ENCODE peak calls at places on chromosomes 2 and 18, in nine cellular contexts. X is mesendoderm, B is SW480, R is brain microvascular endothelial cell, C is right lobe of liver, Z is T-helper 2 cell, G is astrocyte of the hippocampus, E is activated T-cell treated with anti-CD3 and anti-CD28 coated beads for 1 hour, F is WTC11. J is an unnamed sample.
A peak's percentile ranks its signal among the peaks of the same experiment; 100 is the strongest.

GRCh38 chr2:127196998-127197397 is 23.1 kb downstream of the CYP27C1 start:
- DNase-seq in G (no peak), B (peak; percentile 76), X (peak; percentile 67), R (no peak), E (no peak), Z (no peak), C (no peak), F (no peak), J (no peak)

GRCh38 chr2:131367352-131367751 is 3.4 kb upstream of the RAB6D start:
- DNase-seq in X (no peak), G (no peak), R (no peak), Z (no peak), C (no peak), B (no peak), F (no peak), E (no peak), J (no peak)

GRCh38 chr2:100278986-100279385 is 43.3 kb downstream of the LONRF2 start:
- DNase-seq in Z (no peak), G (no peak), F (no peak), B (no peak), R (no peak), X (no peak), C (no peak), E (no peak), J (no peak)

GRCh38 chr2:54579682-54580349 is 123.7 kb downstream of the SPTBN1 start:
- DNase-seq in R (no peak), Z (peak; percentile 70), C (no peak), X (no peak), F (no peak), B (peak; percentile 70), E (no peak), G (no peak), J (no peak)

GRCh38 chr2:241000831-241001321 is 2.5 kb downstream of the SNED1 start:
- DNase-seq in E (no peak), C (no peak), F (no peak), Z (no peak), B (no peak), G (no peak), R (no peak), X (no peak), J (no peak)

GRCh38 chr2:217555075-217555876 is 447.5 kb downstream of the TNS1 start:
- DNase-seq in R (no peak), B (peak; percentile 66), X (peak; percentile 67), C (no peak), G (no peak), F (peak; percentile 22), E (no peak), Z (no peak), J (no peak)

GRCh38 chr2:13006829-13007715 is 290.3 kb downstream of the TRIB2 start:
- DNase-seq in B (peak; percentile 77), F (peak; percentile 70), G (peak; percentile 90), C (peak; percentile 29), R (peak; percentile 76), E (peak; percentile 45), X (peak; percentile 86), Z (peak; percentile 37), J (peak; percentile 64)

GRCh38 chr2:45826889-45827635 is 175.6 kb downstream of the PRKCE start:
- DNase-seq in X (no peak), G (peak; percentile 80), C (no peak), E (no peak), Z (no peak), R (peak; percentile 16), F (no peak), B (no peak), J (no peak)

GRCh38 chr2:36812196-36812595 is 115.7 kb downstream of the VIT start:
- DNase-seq in R (no peak), E (no peak), F (peak; percentile 78), B (no peak), C (peak; percentile 20), G (no peak), X (peak; percentile 74), Z (no peak), J (no peak)

GRCh38 chr18:75276813-75277628 is 66.4 kb downstream of the TSHZ1 start:
- DNase-seq in C (no peak), F (no peak), Z (no peak), R (peak; percentile 20), B (no peak), G (peak; percentile 39), E (no peak), X (no peak), J (no peak)

GRCh38 chr2:66582364-66582974 is 147.5 kb downstream of the MEIS1 start:
- DNase-seq in B (no peak), F (no peak), E (no peak), X (no peak), C (no peak), G (no peak), Z (no peak), R (no peak), J (no peak)

GRCh38 chr2:109437325-109438090 is 176.3 kb downstream of the SEPTIN10 start:
- DNase-seq in F (no peak), Z (no peak), E (no peak), C (no peak), B (no peak), R (no peak), G (no peak), X (no peak), J (no peak)

GRCh38 chr2:208142255-208142924 is 3.6 kb downstream of the CRYGB start:
- DNase-seq in Z (no peak), R (no peak), G (peak; percentile 49), F (no peak), X (no peak), E (no peak), C (no peak), B (no peak), J (no peak)

GRCh38 chr2:240873805-240874714 is 5.4 kb downstream of the AGXT start:
- DNase-seq in F (peak; percentile 31), C (peak; percentile 85), G (peak; percentile 23), X (no peak), E (no peak), B (no peak), R (no peak), Z (no peak), J (no peak)

GRCh38 chr2:117232305-117232704 is 582.2 kb upstream of the DDX18 start:
- DNase-seq in X (peak; percentile 63), E (no peak), Z (no peak), R (no peak), G (no peak), F (no peak), B (no peak), C (no peak), J (no peak)

GRCh38 chr2:238097988-238098853 is 1.9 kb upstream of the ESPNL start:
- DNase-seq in Z (peak; percentile 22), E (no peak), F (peak; percentile 81), B (peak; percentile 59), C (peak; percentile 67), G (peak; percentile 28), X (peak; percentile 94), R (no peak), J (peak; percentile 67)

GRCh38 chr2:109382946-109383345 is 230.8 kb downstream of the SEPTIN10 start:
- DNase-seq in X (peak; percentile 34), B (no peak), G (peak; percentile 82), E (no peak), Z (no peak), R (peak; percentile 38), C (no peak), F (peak; percentile 20), J (no peak)

GRCh38 chr2:167057461-167057860 is 169.2 kb downstream of the XIRP2 start:
- DNase-seq in B (no peak), E (no peak), Z (no peak), F (no peak), X (no peak), G (peak; percentile 2), R (no peak), C (no peak), J (no peak)

GRCh38 chr18:10213526-10213925 is 240.9 kb upstream of the APCDD1 start:
- DNase-seq in R (peak; percentile 6), E (no peak), F (no peak), C (no peak), B (no peak), X (peak; percentile 27), G (peak; percentile 51), Z (no peak), J (peak; percentile 15)

GRCh38 chr2:205930209-205930608 is 155.8 kb downstream of the INO80D start:
- DNase-seq in X (peak; percentile 68), E (no peak), G (peak; percentile 53), B (no peak), R (no peak), C (no peak), Z (no peak), F (no peak), J (no peak)

GRCh38 chr2:177015526-177015925 is 197.1 kb upstream of the HNRNPA3 start:
- DNase-seq in R (no peak), F (no peak), Z (no peak), E (no peak), C (no peak), G (no peak), B (no peak), X (no peak), J (no peak)

J was measured in memory B cell.